ENCODE peak calls at places on chromosomes 2 and 18, in nine cellular contexts. Q is neural crest cell; Y is nephron progenitor cell; V is PC-3; N is CD8-positive, alpha-beta T cell; X is tibial artery; S is A549; O is cardiac fibroblast; I is MM.1S. E is an unnamed sample.

GRCh38 chr2:234307322-234307961 is 189.4 kb downstream of the ARL4C start:
- DNase-seq in I (no peak), X (no peak), S (no peak), N (no peak), O (no peak), V (no peak), Q (no peak), Y (no peak), E (no peak)

GRCh38 chr2:239457586-239458445 is 57.0 kb upstream of the HDAC4 start:
- DNase-seq in V (no peak), S (no peak), Y (no peak), I (no peak), N (no peak), O (no peak), Q (no peak), X (peak; percentile 13), E (no peak)

GRCh38 chr2:217103752-217104540 is 244.1 kb upstream of the TNP1 start:
- DNase-seq in S (peak; percentile 18), X (no peak), O (peak; percentile 41), Y (no peak), V (peak; percentile 47), I (no peak), N (no peak), Q (no peak), E (no peak)

GRCh38 chr18:1806884-1807615 is 764.3 kb downstream of the METTL4 start:
- DNase-seq in X (no peak), Y (no peak), O (no peak), Q (no peak), I (no peak), S (no peak), N (no peak), V (no peak), E (no peak)

GRCh38 chr2:235616846-235617245 is 123.0 kb downstream of the AGAP1 start:
- DNase-seq in O (peak; percentile 67), S (no peak), N (no peak), I (no peak), Y (no peak), X (no peak), Q (no peak), V (no peak), E (no peak)

GRCh38 chr18:23958036-23958435 is 56.5 kb upstream of the TTC39C start:
- DNase-seq in O (peak; percentile 58), I (no peak), X (peak; percentile 87), V (no peak), Q (no peak), N (no peak), Y (no peak), S (no peak), E (no peak)

GRCh38 chr2:85774126-85774978 is 20.6 kb downstream of the ATOH8 start:
- DNase-seq in N (no peak), V (no peak), I (no peak), Y (no peak), O (no peak), S (no peak), X (no peak), Q (no peak), E (no peak)

GRCh38 chr2:133326651-133327397 is 241.4 kb downstream of the NCKAP5 start:
- DNase-seq in S (peak; percentile 93), I (no peak), Q (no peak), Y (no peak), O (peak; percentile 52), V (peak; percentile 74), N (no peak), X (no peak), E (no peak)

GRCh38 chr2:127528487-127528886 is 2.2 kb upstream of the IWS1 start:
- DNase-seq in X (no peak), I (no peak), O (no peak), S (no peak), V (no peak), Y (no peak), N (no peak), Q (no peak), E (no peak)

GRCh38 chr2:13822365-13822764 is 810.2 kb upstream of the LRATD1 start:
- DNase-seq in O (no peak), V (no peak), Y (no peak), S (no peak), I (no peak), Q (no peak), X (no peak), N (no peak), E (no peak)

GRCh38 chr18:12820526-12820925 is 63.5 kb downstream of the PTPN2 start:
- DNase-seq in O (no peak), X (no peak), V (no peak), Q (no peak), I (no peak), Y (no peak), S (no peak), N (no peak), E (no peak)
- TF ChIP-seq CTCF in O (no peak), X (no peak), V (no peak), Q (no peak), I (no peak), Y (no peak), S (no peak), N (no peak), E (no peak)

GRCh38 chr2:24925815-24926214 is 5.8 kb upstream of the ADCY3 start:
- DNase-seq in S (no peak), Y (no peak), V (no peak), X (no peak), I (no peak), Q (no peak), N (no peak), O (no peak), E (no peak)

GRCh38 chr2:24926220-24926601 is 6.2 kb upstream of the ADCY3 start:
- DNase-seq in Q (no peak), I (no peak), X (no peak), Y (no peak), S (no peak), V (no peak), N (no peak), O (no peak), E (no peak)

GRCh38 chr2:24929230-24929629 is 9.2 kb upstream of the ADCY3 start:
- DNase-seq in I (no peak), V (no peak), Q (no peak), Y (no peak), N (no peak), S (no peak), X (no peak), O (no peak), E (no peak)

GRCh38 chr2:24926602-24927252 is 6.7 kb upstream of the ADCY3 start:
- DNase-seq in Y (peak; percentile 18), O (peak; percentile 54), I (no peak), S (no peak), V (no peak), X (peak; percentile 91), Q (no peak), N (no peak), E (no peak)

DNA sequence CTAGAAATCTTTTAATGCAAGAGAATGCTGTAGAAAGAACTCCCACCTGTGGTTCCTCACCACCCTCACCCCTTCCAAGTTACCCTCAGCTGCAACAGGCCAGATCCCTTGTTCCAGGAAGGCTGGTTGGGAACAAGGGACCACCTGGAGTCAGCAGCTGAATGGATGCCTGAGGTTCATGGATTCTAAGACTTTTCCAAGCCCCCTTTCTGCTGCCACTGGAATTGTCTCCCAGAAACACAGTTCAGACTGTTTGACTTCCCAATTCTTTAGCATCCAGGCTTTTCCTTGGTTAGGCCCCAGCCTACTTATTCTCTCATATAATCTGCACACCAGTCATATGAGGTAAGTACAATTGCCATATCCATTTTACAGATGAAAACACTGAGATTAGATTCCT is 8.0 kb upstream of the ADCY3 start:
- DNase-seq in Q (no peak), O (no peak), N (no peak), Y (no peak), S (no peak), I (no peak), V (no peak), X (no peak), E (no peak)
- TF ChIP-seq CTCF in Q (no peak), O (no peak), N (no peak), Y (no peak), S (no peak), I (no peak), V (no peak), X (no peak), E (no peak)

GRCh38 chr2:3379339-3379646 is 201 bp upstream of the TRAPPC12 start:
- DNase-seq in Q (no peak), N (no peak), Y (no peak), O (no peak), S (no peak), I (no peak), X (no peak), V (no peak), E (no peak)

GRCh38 chr2:3377279-3377611 is 373 bp downstream of the EIPR1 start:
- DNase-seq in N (no peak), Q (no peak), S (peak; percentile 70), X (no peak), Y (no peak), V (peak; percentile 46), I (peak; percentile 11), O (peak; percentile 50), E (no peak)

GRCh38 chr2:3377612-3378432 is at the start of gene EIPR1:
- DNase-seq in V (peak; percentile 98), Q (peak; percentile 90), O (peak; percentile 98), I (peak; percentile 94), N (peak; percentile 95), S (peak; percentile 100), X (peak; percentile 99), Y (peak; percentile 93), E (peak; percentile 97)

GRCh38 chr2:3376821-3377220 is 797 bp downstream of the EIPR1 start:
- DNase-seq in S (no peak), V (no peak), Q (no peak), O (no peak), X (no peak), I (no peak), Y (no peak), N (no peak), E (no peak)

DNA sequence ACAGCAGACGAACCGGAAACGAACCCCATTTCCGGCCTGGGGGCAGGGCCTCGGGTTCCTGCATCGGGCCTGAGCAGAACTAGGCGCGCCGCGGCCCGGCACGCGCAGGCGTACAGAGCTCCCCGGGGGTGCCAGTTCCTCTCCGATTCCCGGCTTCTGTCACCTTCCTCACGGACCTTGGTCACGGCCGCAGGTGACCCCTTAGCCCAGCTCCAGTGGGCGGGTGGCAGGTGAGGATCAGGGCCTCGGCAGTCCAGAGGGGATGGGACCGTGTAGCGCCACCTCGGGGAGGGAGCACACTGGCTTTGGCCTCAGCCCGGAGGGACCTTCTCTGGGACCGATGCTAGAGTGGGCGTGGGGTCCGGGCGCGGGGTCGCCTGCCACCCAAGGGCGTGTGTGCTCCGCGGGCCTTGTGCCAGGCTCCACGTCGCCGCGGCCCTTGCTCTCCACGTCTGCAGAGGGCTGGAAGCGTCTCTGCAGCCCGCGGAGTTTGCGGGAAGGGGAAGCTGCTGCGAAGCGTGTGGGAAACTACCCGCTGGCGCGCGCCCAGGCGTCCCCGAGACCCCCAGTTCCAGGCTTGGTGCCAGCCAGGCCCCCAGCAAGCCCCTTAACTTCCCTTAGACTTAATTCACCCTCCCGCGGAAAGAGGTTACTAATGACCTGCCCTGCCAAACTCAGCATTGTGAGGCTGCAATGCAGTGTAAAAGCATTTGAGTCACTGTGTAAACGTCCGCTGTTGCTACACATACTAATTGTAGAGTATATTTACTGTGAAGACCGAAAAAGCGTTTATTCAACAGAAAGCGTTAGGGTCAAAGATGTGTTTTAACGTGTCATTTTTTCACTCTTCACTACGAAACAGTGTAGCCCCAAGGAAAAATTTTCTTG is at the start of gene TRAPPC12:
- DNase-seq in Q (peak; percentile 79), O (peak; percentile 82), X (peak; percentile 95), Y (peak; percentile 86), I (peak; percentile 91), N (peak; percentile 91), S (peak; percentile 96), V (peak; percentile 89), E (peak; percentile 89)
- TF ChIP-seq CTCF in Q (peak; percentile 49), O (peak; percentile 53), X (peak; percentile 24), Y (no peak), I (peak; percentile 50), N (peak; percentile 24), S (peak; percentile 49), V (peak; percentile 54), E (peak; percentile 24)

GRCh38 chr2:73939419-73939818 is 12.7 kb downstream of the DGUOK start:
- DNase-seq in Q (no peak), O (peak; percentile 51), S (peak; percentile 26), V (peak; percentile 21), X (no peak), N (no peak), Y (no peak), I (no peak), E (no peak)
- TF ChIP-seq CTCF in Q (no peak), O (no peak), S (no peak), V (peak; percentile 30), X (no peak), N (peak; percentile 20), Y (no peak), I (no peak), E (no peak)